ENCODE peak calls at places on chromosomes 3 and 15, in six cellular contexts. U, S, R, Q, W and M are unnamed samples.

GRCh38 chr15:78050441-78050809 is 27.1 kb downstream of the TBC1D2B start:
- DNase-seq in W (no peak), R (no peak), Q (no peak), U (no peak), S (no peak), M (no peak)

GRCh38 chr3:45210308-45211038 is 15.6 kb downstream of the TMEM158 start:
- DNase-seq in Q (peak), S (peak), R (no peak), U (peak), W (peak), M (peak)

GRCh38 chr3:30141927-30142326 is 464.5 kb upstream of the TGFBR2 start:
- DNase-seq in Q (no peak), S (no peak), W (no peak), R (no peak), U (no peak), M (no peak)

GRCh38 chr3:4340077-4340410 is 36.9 kb downstream of the SETMAR start:
- DNase-seq in R (no peak), Q (no peak), W (no peak), U (no peak), S (no peak), M (no peak)

GRCh38 chr3:131772278-131772893 is 262.4 kb downstream of the CPNE4 start:
- DNase-seq in R (no peak), U (no peak), Q (no peak), S (no peak), W (no peak), M (no peak)

GRCh38 chr3:101011086-101011485 is 17.9 kb upstream of the ABI3BP start:
- DNase-seq in R (no peak), S (no peak), U (no peak), W (no peak), Q (no peak), M (no peak)

GRCh38 chr3:132261501-132261900 is 55.7 kb upstream of the ACP3 start:
- DNase-seq in U (no peak), W (no peak), S (no peak), Q (no peak), R (no peak), M (no peak)

GRCh38 chr15:41607033-41607432 is 48.0 kb downstream of the TYRO3 start:
- DNase-seq in R (no peak), Q (no peak), W (no peak), S (no peak), U (no peak), M (peak)

GRCh38 chr15:56411122-56411749 is 46.0 kb downstream of the TEX9 start:
- DNase-seq in U (no peak), Q (no peak), R (no peak), W (no peak), S (no peak), M (peak)

GRCh38 chr15:78685157-78685830 is 44.3 kb upstream of the CHRNB4 start:
- DNase-seq in Q (no peak), U (no peak), R (peak), W (no peak), S (no peak), M (no peak)

GRCh38 chr3:43243590-43244587 is 42.5 kb upstream of the SNRK start:
- DNase-seq in S (no peak), U (no peak), R (no peak), W (no peak), Q (no peak), M (no peak)

GRCh38 chr3:138089091-138089490 is 26.3 kb downstream of the DZIP1L start:
- DNase-seq in W (no peak), S (no peak), Q (no peak), U (no peak), R (no peak), M (peak)

GRCh38 chr3:101065962-101066361 is 72.7 kb upstream of the ABI3BP start:
- DNase-seq in W (no peak), R (no peak), U (no peak), S (no peak), Q (no peak), M (peak)

GRCh38 chr15:81001180-81002003 is 669 bp downstream of the TLNRD1 start:
- DNase-seq in S (peak), U (peak), W (peak), R (no peak), Q (peak), M (peak)

GRCh38 chr3:126983276-126983652 is 349 bp downstream of the PLXNA1 start:
- DNase-seq in W (no peak), R (no peak), S (no peak), U (peak), Q (no peak), M (no peak)

GRCh38 chr3:174335324-174335723 is 523.8 kb upstream of the NAALADL2 start:
- DNase-seq in U (no peak), Q (no peak), R (no peak), W (no peak), S (no peak), M (no peak)

GRCh38 chr3:122077293-122078234 is 22.4 kb downstream of the CD86 start:
- DNase-seq in U (no peak), W (no peak), S (no peak), R (no peak), Q (no peak), M (no peak)

GRCh38 chr3:141508067-141508436 is 21.2 kb downstream of the RASA2 start:
- DNase-seq in R (no peak), W (no peak), Q (no peak), S (no peak), U (no peak), M (no peak)

GRCh38 chr3:107117156-107117555 is 260.1 kb upstream of the CCDC54 start:
- DNase-seq in U (no peak), S (no peak), W (no peak), Q (no peak), R (no peak), M (no peak)

GRCh38 chr3:52792961-52793695 is 1.5 kb upstream of the ITIH3 start:
- DNase-seq in W (no peak), Q (no peak), R (no peak), U (no peak), S (no peak), M (no peak)

GRCh38 chr3:143775401-143775970 is 72.8 kb downstream of the SLC9A9 start:
- DNase-seq in R (no peak), Q (no peak), S (no peak), W (no peak), U (peak), M (peak)

GRCh38 chr15:40407343-40407990 is 1.9 kb downstream of the IVD start:
- DNase-seq in U (no peak), S (no peak), R (no peak), Q (no peak), W (no peak), M (no peak)

GRCh38 chr3:18194431-18194830 is 230.7 kb downstream of the SATB1 start:
- DNase-seq in S (no peak), U (no peak), Q (no peak), R (no peak), W (no peak), M (peak)

GRCh38 chr3:101970915-101971314 is 121.6 kb downstream of the NFKBIZ start:
- DNase-seq in R (no peak), U (no peak), S (no peak), Q (no peak), W (no peak), M (no peak)

GRCh38 chr3:180117381-180118163 is 80.8 kb upstream of the PEX5L start:
- DNase-seq in W (no peak), R (no peak), S (no peak), U (no peak), Q (no peak), M (no peak)

GRCh38 chr3:193942516-193943055 is 193.4 kb upstream of the HES1 start:
- DNase-seq in Q (no peak), W (no peak), R (no peak), S (no peak), U (no peak), M (no peak)

GRCh38 chr3:156576887-156577427 is 22.0 kb upstream of the SSR3 start:
- DNase-seq in R (no peak), S (no peak), W (no peak), Q (no peak), U (no peak), M (peak)

DNA sequence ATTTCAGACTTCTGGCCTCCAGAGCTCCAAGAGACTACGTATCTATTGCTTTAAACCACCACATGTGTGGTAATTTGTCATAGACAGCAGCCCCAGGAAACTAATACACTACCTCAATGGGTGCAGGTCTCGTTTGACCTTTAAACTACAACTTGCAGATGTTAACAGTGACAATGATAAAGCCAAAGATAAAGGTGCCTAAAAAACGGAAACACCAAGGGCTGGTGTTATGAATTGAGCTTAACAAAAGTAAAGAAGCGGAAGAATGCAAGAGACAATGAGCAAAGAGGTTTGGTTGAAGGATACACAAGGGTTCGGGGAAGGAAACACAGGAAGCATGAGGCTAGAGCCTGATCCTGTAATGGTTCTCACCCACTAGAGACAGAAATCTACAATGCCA is 50.8 kb downstream of the RFTN1 start:
- DNase-seq in Q (no peak), S (no peak), R (no peak), W (no peak), U (no peak), M (no peak)
- H3K4me3 ChIP-seq in Q (no peak), S (no peak), R (no peak), W (no peak), U (no peak), M (no peak)

GRCh38 chr15:27701956-27702355 is 397.2 kb downstream of the OCA2 start:
- DNase-seq in S (no peak), R (no peak), W (no peak), Q (no peak), U (no peak), M (no peak)

GRCh38 chr15:27707216-27707710 is 391.9 kb downstream of the OCA2 start:
- DNase-seq in W (no peak), Q (no peak), U (no peak), R (no peak), S (no peak), M (no peak)

GRCh38 chr15:27701014-27701413 is 398.1 kb downstream of the OCA2 start:
- DNase-seq in R (no peak), W (no peak), Q (no peak), S (no peak), U (no peak), M (no peak)

GRCh38 chr15:27706300-27706699 is 392.8 kb downstream of the OCA2 start:
- DNase-seq in S (no peak), W (no peak), R (no peak), Q (no peak), U (no peak), M (no peak)

GRCh38 chr15:27704939-27705514 is 394.1 kb downstream of the OCA2 start:
- DNase-seq in R (no peak), S (no peak), U (no peak), W (no peak), Q (no peak), M (no peak)
- H3K4me3 ChIP-seq in R (no peak), S (no peak), U (no peak), W (no peak), Q (no peak), M (no peak)

GRCh38 chr3:37751967-37752660 is 109.6 kb upstream of the CTDSPL start:
- DNase-seq in W (no peak), U (no peak), S (no peak), Q (no peak), R (no peak), M (no peak)

GRCh38 chr3:37751537-37751936 is 110.1 kb upstream of the CTDSPL start:
- DNase-seq in R (no peak), Q (no peak), S (no peak), W (no peak), U (no peak), M (no peak)

GRCh38 chr3:37751016-37751415 is 110.7 kb upstream of the CTDSPL start:
- DNase-seq in Q (no peak), S (no peak), R (no peak), U (no peak), W (no peak), M (no peak)

GRCh38 chr3:37753428-37753827 is 108.3 kb upstream of the CTDSPL start:
- DNase-seq in Q (no peak), S (no peak), R (no peak), W (no peak), U (no peak), M (peak)

DNA sequence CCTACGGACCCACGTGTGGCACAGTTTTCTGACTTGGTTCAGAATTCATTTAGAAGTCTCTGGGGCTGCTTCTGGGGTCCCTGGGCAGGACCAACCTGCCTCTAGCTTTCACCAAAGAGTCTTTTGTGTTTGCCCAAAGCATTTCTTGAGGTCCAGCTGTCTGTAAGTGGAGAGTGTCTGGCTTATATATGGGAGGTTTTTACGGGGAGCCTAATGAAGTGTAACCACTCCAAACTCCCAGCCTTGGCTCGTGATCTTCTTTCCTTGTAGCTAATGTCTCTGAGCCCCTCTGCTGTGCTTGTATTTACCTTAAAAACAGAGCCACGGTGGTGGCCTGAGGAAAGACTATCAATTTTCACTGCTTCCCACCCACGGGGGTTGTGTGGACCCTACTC is 109.0 kb upstream of the CTDSPL start:
- DNase-seq in W (no peak), S (no peak), U (no peak), Q (no peak), R (no peak), M (no peak)
- H3K4me3 ChIP-seq in W (no peak), S (no peak), U (no peak), Q (no peak), R (no peak), M (no peak)

DNA sequence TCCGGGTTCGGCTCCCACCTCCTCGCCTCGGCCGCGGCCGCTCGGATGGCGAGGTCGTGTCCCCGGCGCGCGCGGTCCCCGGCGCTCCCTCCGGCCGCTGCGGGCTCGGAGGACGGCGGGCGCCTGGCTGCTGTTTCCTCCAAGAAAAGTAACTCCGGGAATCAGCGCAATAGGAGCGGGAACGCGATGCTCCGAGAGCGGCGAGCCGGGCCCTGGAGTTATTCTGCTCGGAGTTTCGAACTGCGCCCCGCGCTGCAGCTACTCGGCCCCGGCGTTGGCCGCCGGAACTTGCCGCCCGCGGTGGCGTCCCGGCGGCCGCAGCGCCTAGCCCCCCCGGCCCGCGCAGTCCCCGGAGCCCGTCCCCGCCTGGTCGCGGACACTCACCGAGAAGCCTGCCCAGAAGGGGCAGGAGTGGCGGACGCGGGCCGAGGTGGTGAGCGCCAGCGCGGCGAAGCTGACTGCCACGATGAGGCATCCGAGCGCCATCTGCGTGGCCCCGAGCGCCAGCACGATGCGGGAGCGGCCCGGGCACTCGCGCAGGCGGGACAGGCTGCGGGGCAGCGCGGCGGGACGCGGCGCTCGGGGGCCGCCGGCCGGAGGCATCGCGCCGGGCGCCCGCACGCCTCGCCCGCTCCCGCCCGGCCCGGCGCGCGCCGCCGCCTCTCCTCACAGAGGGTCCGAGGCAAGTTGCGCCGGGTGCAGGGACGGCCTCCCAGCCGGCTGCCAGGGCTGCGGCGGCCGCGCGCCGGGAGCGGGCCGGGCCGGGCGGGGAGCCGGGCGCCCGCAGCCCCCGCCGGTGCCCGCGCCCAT is 251.9 kb downstream of the TJP1 start:
- DNase-seq in R (no peak), U (peak), S (no peak), W (no peak), Q (peak), M (peak)
- H3K4me3 ChIP-seq in R (peak), U (peak), S (peak), W (peak), Q (peak), M (peak)

GRCh38 chr3:66410976-66411375 is 89.8 kb downstream of the LRIG1 start:
- DNase-seq in Q (no peak), U (no peak), W (no peak), R (no peak), S (no peak), M (no peak)

GRCh38 chr3:66410371-66410770 is 90.5 kb downstream of the LRIG1 start:
- DNase-seq in S (no peak), Q (no peak), W (no peak), R (peak), U (no peak), M (no peak)

GRCh38 chr3:66413151-66413751 is 87.6 kb downstream of the LRIG1 start:
- DNase-seq in S (no peak), R (peak), W (no peak), Q (no peak), U (no peak), M (peak)

GRCh38 chr3:66411436-66411835 is 89.4 kb downstream of the LRIG1 start:
- DNase-seq in Q (no peak), S (no peak), W (no peak), U (no peak), R (peak), M (no peak)

GRCh38 chr3:66412176-66412887 is 88.5 kb downstream of the LRIG1 start:
- DNase-seq in U (no peak), S (no peak), W (no peak), R (peak), Q (no peak), M (no peak)
- H3K4me3 ChIP-seq in U (no peak), S (no peak), W (no peak), R (no peak), Q (no peak), M (no peak)

GRCh38 chr15:64148168-64148567 is 3.4 kb upstream of the SNX22 start:
- DNase-seq in Q (no peak), U (no peak), R (peak), W (no peak), S (no peak), M (no peak)

GRCh38 chr15:64146041-64146440 is 5.5 kb upstream of the SNX22 start:
- DNase-seq in U (no peak), W (no peak), Q (peak), R (peak), S (no peak), M (no peak)

GRCh38 chr15:64146885-64147681 is 4.4 kb upstream of the SNX22 start:
- DNase-seq in S (no peak), U (peak), R (peak), Q (no peak), W (no peak), M (peak)

GRCh38 chr15:64144565-64145281 is 6.8 kb upstream of the SNX22 start:
- DNase-seq in U (no peak), S (no peak), R (no peak), Q (no peak), W (no peak), M (no peak)

DNA sequence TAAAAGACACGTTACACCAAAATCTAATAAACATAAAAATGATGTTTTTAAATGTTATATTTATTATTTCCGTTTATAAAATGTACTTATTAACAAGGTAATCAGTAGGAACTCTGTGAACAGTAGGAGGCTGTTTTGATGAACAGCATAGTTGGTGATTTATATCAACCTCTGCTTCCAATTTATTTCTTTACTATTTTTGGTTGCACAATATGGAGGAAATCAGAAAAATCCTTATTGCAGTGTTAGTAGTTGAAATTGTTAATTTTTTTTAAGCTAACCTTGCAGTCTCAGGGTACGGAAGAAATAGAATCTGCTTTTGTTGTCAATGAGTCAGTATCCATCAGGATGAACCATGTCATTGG is 5.0 kb upstream of the SNX22 start:
- DNase-seq in U (no peak), R (no peak), S (no peak), W (no peak), Q (no peak), M (no peak)
- H3K4me3 ChIP-seq in U (no peak), R (no peak), S (no peak), W (no peak), Q (no peak), M (no peak)

GRCh38 chr15:47620960-47621681 is 96.2 kb upstream of the SEMA6D start:
- DNase-seq in Q (no peak), W (no peak), R (no peak), U (no peak), S (no peak), M (peak)
- H3K4me3 ChIP-seq in Q (no peak), W (no peak), R (no peak), U (no peak), S (no peak), M (no peak)

GRCh38 chr15:99485992-99486370 is 79.8 kb upstream of the MEF2A start:
- DNase-seq in U (no peak), S (no peak), W (no peak), Q (no peak), R (no peak), M (no peak)
- H3K4me3 ChIP-seq in U (no peak), S (peak), W (peak), Q (peak), R (peak), M (peak)

GRCh38 chr3:49812916-49813496 is 747 bp downstream of the UBA7 start:
- DNase-seq in Q (no peak), U (no peak), S (no peak), R (no peak), W (peak), M (no peak)
- H3K4me3 ChIP-seq in Q (peak), U (no peak), S (peak), R (peak), W (peak), M (peak)

GRCh38 chr15:67744331-67745058 is 80.8 kb upstream of the SKOR1 start:
- DNase-seq in W (no peak), Q (no peak), R (no peak), U (no peak), S (no peak), M (no peak)
- H3K4me3 ChIP-seq in W (no peak), Q (no peak), R (no peak), U (no peak), S (no peak), M (no peak)